ENCODE peak calls at places on chromosome 5, in five cellular contexts. E is progenitor cell of endocrine pancreas, X is astrocyte, C is fibroblast of lung, S is heart right ventricle. Q is an unnamed sample.

GRCh38 chr5:137486707-137487106 is 12.4 kb downstream of the SPOCK1 start:
- DNase-seq in X (peak; percentile 97), S (peak; percentile 16), C (no peak), E (no peak), Q (peak; percentile 37)

GRCh38 chr5:126471875-126472537 is 48.8 kb downstream of the GRAMD2B start:
- DNase-seq in X (peak; percentile 81), E (no peak), C (peak; percentile 77), S (no peak), Q (peak; percentile 66)

GRCh38 chr5:34690301-34690700 is 34.2 kb downstream of the RAI14 start:
- DNase-seq in E (no peak), S (no peak), C (no peak), X (no peak), Q (no peak)

GRCh38 chr5:80667384-80667783 is 12.6 kb upstream of the DHFR start:
- DNase-seq in X (no peak), S (peak; percentile 11), E (no peak), C (no peak), Q (no peak)

GRCh38 chr5:105688227-105688807 is 1982.4 kb downstream of the EFNA5 start:
- DNase-seq in X (no peak), C (no peak), S (no peak), E (no peak), Q (no peak)

GRCh38 chr5:2750758-2751464 is 566 bp downstream of the IRX2 start:
- DNase-seq in X (no peak), S (no peak), C (no peak), E (no peak), Q (no peak)

GRCh38 chr5:53381-54174 is 38.4 kb upstream of the PLEKHG4B start:
- DNase-seq in E (peak; percentile 54), X (peak; percentile 12), C (no peak), S (no peak), Q (peak; percentile 23)

GRCh38 chr5:139820606-139821005 is 25.0 kb downstream of the PSD2 start:
- DNase-seq in E (no peak), C (no peak), X (no peak), S (no peak), Q (no peak)

GRCh38 chr5:78544531-78545200 is 103.9 kb downstream of the LHFPL2 start:
- DNase-seq in X (peak; percentile 95), E (no peak), C (peak; percentile 94), S (no peak), Q (no peak)

GRCh38 chr5:61966558-61966957 is 339.4 kb upstream of the KIF2A start:
- DNase-seq in E (no peak), X (no peak), S (no peak), C (peak; percentile 10), Q (no peak)

GRCh38 chr5:177296581-177296980 is 6.9 kb downstream of the RAB24 start:
- DNase-seq in S (no peak), C (no peak), E (no peak), X (no peak), Q (no peak)

GRCh38 chr5:159242153-159242552 is 20.9 kb upstream of the UBLCP1 start:
- DNase-seq in C (no peak), E (no peak), S (no peak), X (no peak), Q (peak; percentile 41)

GRCh38 chr5:112938286-112938685 is 16.3 kb upstream of the REEP5 start:
- DNase-seq in C (no peak), E (no peak), S (no peak), X (no peak), Q (no peak)

GRCh38 chr5:128637031-128637430 is 99.0 kb upstream of the FBN2 start:
- DNase-seq in C (peak; percentile 7), E (no peak), X (peak; percentile 54), S (no peak), Q (no peak)
- TF ChIP-seq CTCF in C (no peak), E (no peak), X (peak; percentile 11), S (no peak), Q (no peak)

GRCh38 chr5:120695368-120695880 is 231.3 kb downstream of the PRR16 start:
- DNase-seq in X (no peak), E (no peak), S (no peak), C (no peak), Q (no peak)
- TF ChIP-seq CTCF in X (no peak), E (no peak), S (no peak), C (no peak), Q (no peak)

DNA sequence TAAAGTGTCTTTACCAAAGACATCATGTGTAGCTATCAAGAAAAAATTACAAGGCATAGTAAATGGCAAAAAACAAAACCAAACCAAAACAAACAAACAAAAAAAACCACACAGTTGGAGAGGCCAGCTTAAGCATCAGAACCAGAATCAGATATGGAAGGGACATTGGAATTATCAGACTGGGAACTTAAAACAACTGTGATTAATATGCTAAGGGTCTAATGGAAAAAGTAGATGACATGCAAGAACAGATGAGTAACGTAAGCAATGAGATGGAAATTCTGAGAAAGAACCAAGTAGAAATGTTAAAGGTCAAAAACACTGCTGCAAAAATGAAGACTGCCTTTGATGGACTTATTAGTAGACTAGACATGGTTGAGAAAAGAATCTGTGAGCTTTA is 75.9 kb downstream of the FBXO38 start:
- DNase-seq in E (no peak), X (no peak), C (no peak), S (no peak), Q (no peak)
- TF ChIP-seq CTCF in E (no peak), X (no peak), C (no peak), S (no peak), Q (no peak)

DNA sequence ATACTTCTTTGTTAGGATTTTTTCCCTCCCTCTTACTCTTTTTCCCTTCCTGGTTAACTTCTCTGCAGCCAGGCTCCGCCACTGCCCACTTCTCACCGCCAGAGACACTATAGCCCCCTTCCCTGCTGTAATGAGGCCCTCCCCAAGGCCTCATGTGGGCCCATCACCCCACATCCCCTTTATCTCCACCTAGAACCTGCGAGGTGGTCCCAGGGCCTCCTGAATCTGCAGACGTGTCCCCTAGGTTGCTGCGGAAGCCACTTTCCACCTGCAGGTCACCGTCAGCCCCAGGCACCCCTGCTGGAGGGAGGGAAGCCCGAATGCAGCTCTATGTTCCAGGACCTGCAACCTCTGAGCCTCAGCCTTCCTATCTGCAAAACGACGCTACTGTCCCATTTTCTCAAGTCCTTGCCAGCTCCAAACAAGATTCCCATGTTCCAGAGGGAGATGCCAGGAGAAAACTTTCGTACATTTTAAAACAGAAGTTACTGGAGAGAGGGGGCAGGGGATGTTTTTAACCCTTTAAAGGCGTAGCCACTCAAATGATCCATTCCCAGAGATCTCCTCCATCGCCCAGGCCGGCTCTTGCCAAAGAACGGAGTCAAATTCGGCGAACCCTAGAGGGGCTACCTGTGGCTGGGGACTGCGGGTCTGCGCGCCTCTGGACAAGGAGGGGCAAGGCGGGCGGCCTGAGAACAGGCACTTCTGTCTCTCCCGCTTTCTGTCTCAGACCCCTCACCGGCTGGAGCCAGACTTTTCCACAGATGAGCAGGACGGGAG is 929 bp downstream of the SH3PXD2B start:
- DNase-seq in C (peak; percentile 73), X (peak; percentile 69), E (peak; percentile 40), S (no peak), Q (peak; percentile 53)
- TF ChIP-seq CTCF in C (peak; percentile 73), X (peak; percentile 60), E (peak; percentile 70), S (peak; percentile 28), Q (peak; percentile 50)

DNA sequence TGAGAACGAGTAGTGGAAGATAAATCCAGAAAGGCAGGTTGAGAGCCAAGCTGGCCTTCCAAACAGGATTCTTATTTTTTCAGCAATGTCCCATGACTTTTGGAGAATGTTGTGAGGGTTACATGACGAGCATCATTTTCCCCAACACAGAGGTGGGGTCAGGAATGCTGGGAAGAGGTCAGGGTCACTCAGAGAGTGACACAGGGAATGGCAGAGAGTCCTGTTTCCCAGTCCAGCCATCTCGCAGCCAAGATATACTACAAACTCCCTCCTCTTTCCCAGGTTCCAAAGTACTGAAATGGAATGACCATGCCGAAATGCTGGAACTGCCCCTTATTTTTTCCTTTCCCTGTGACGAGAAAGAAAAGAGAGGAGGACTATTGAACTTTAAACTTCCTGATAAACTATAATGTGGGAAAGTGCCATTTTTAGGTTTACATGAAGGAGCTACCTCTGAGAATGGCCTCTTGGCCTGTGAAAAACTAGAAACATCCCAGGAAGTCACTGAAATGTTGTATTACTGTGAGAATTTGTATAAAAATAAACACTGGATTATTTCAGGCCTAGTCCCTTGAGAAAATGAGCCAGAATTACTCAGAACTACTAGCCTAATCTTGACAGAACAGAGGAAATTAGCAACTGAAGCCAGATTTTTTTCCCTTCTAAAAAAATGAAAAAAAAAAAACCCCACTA is 420.4 kb downstream of the CETN3 start:
- DNase-seq in X (no peak), S (peak; percentile 14), C (no peak), E (no peak), Q (no peak)
- TF ChIP-seq CTCF in X (no peak), S (no peak), C (no peak), E (no peak), Q (no peak)

GRCh38 chr5:176180781-176181180 is 57.4 kb upstream of the SIMC1 start:
- DNase-seq in X (no peak), C (no peak), S (no peak), E (no peak), Q (no peak)
- TF ChIP-seq CTCF in X (no peak), C (no peak), S (no peak), E (no peak), Q (no peak)

GRCh38 chr5:167049771-167050567 is 1241.5 kb upstream of the WWC1 start:
- DNase-seq in E (no peak), C (no peak), S (no peak), X (no peak), Q (peak; percentile 69)

GRCh38 chr5:167050568-167051214 is 1240.8 kb upstream of the WWC1 start:
- DNase-seq in S (no peak), C (peak; percentile 79), E (no peak), X (no peak), Q (peak; percentile 70)

GRCh38 chr5:167051369-167051768 is 1240.1 kb upstream of the WWC1 start:
- DNase-seq in C (no peak), X (no peak), E (no peak), S (no peak), Q (peak; percentile 18)

DNA sequence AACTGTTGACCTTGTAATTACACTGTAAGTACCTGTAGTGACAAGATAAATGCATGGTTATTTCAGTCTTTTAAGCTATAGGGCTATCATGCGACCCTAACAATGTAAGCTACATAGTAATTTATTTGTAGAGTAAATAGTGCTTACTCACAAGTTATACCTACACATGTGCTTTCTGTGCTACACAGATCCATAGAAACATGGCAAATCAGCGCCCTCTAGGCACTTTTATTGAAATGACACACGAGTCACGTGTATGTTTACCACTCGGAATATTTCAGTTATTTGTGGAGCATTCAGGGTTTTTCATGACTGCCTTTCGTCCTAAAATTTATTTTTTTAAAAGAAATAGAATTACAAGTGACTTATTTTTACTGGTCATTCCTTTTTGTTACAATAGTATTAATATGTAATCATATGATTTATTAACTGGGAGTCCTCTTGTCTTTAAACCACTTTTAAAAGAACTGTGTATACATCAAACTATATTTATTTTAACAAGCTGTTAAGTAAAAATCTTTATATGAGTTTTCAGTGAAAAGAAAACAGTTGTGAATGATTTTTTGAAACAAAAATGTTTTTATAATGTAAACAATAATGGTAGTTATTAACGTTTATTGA is 1242.3 kb upstream of the WWC1 start:
- DNase-seq in S (no peak), X (peak; percentile 16), C (peak; percentile 70), E (peak; percentile 14), Q (peak; percentile 85)
- TF ChIP-seq CTCF in S (peak; percentile 58), X (peak; percentile 55), C (peak; percentile 58), E (peak; percentile 73), Q (peak; percentile 85)

Q was measured in MCF 10A.